ENCODE peak calls at places on chromosomes 16 and 17, in four cellular contexts. G is H54; U is stimulated activated CD8-positive, alpha-beta memory T cell treated with anti-CD3 and anti-CD28 coated beads, Interleukin-4, amount 100 ng/mL, for 1 hour; F is activated CD4-positive, alpha-beta T cell treated with anti-CD3 and anti-CD28 coated beads, Interleukin-2, amount 50 U/mL, for 48 hours. M is an unnamed sample.

GRCh38 chr17:29694923-29695563 is 72.3 kb upstream of the CORO6 start:
- DNase-seq in G (no peak), U (no peak), F (no peak), M (no peak)

GRCh38 chr16:11560701-11561439 is 25.8 kb downstream of the LITAF start:
- DNase-seq in G (no peak), U (peak; percentile 48), F (peak; percentile 57), M (peak; percentile 92)

GRCh38 chr16:71230122-71230845 is at the start of gene HYDIN:
- DNase-seq in G (peak; percentile 17), U (no peak), F (peak; percentile 15), M (peak; percentile 71)

GRCh38 chr17:9204623-9205329 is 183.5 kb downstream of the NTN1 start:
- DNase-seq in G (no peak), U (no peak), F (no peak), M (no peak)

GRCh38 chr17:40306395-40306794 is 2.6 kb upstream of the RARA start:
- DNase-seq in G (no peak), U (no peak), F (no peak), M (no peak)

GRCh38 chr17:74957935-74958549 is 14.5 kb downstream of the HID1 start:
- DNase-seq in G (peak; percentile 92), U (peak; percentile 64), F (peak; percentile 89), M (peak; percentile 28)

GRCh38 chr16:64453643-64454042 is 668.2 kb downstream of the CDH11 start:
- DNase-seq in G (no peak), U (no peak), F (no peak), M (no peak)

GRCh38 chr16:88472042-88472441 is 19.0 kb downstream of the ZFPM1 start:
- DNase-seq in G (no peak), U (no peak), F (no peak), M (no peak)

GRCh38 chr17:44171931-44172455 is 1.5 kb downstream of the ASB16 start:
- DNase-seq in G (no peak), U (no peak), F (no peak), M (no peak)

GRCh38 chr16:28292731-28293588 is 635 bp downstream of the SBK1 start:
- DNase-seq in G (no peak), U (no peak), F (peak; percentile 28), M (no peak)

GRCh38 chr17:17343896-17344506 is 40.8 kb downstream of the NT5M start:
- DNase-seq in G (no peak), U (no peak), F (no peak), M (no peak)

GRCh38 chr16:49620158-49620867 is 235.6 kb downstream of the ZNF423 start:
- DNase-seq in G (peak; percentile 57), U (no peak), F (no peak), M (no peak)

GRCh38 chr16:55706739-55707487 is 51.1 kb downstream of the SLC6A2 start:
- DNase-seq in G (no peak), U (no peak), F (no peak), M (no peak)

GRCh38 chr17:17118399-17118798 is 76.1 kb downstream of the MPRIP start:
- DNase-seq in G (no peak), U (no peak), F (no peak), M (no peak)